ENCODE peak calls at places on chromosome 2, in eight cellular contexts. N is stimulated activated CD4-positive, alpha-beta T cell treated with anti-CD3 and anti-CD28 coated beads, TNF-alpha, amount 100 ng/mL, for 1 hour; D is activated CD8-positive, alpha-beta memory T cell treated with anti-CD3 and anti-CD28 coated beads, Interleukin-2, amount 50 U/mL, for 48 hours; K is lung; X is naive thymus-derived CD8-positive, alpha-beta T cell; M is GM10248; L is SK-N-DZ; I is aorta. R is an unnamed sample.

GRCh38 chr2:17627434-17627833 is 86.9 kb downstream of the VSNL1 start:
- DNase-seq in L (no peak), M (no peak), N (no peak), K (no peak), I (no peak), D (no peak), X (no peak), R (no peak)

GRCh38 chr2:217218269-217219140 is 358.6 kb upstream of the TNP1 start:
- DNase-seq in D (no peak), N (no peak), L (peak), K (no peak), M (peak), X (no peak), I (peak), R (no peak)

GRCh38 chr2:50751255-50752069 is 280.5 kb downstream of the NRXN1 start:
- DNase-seq in X (no peak), L (no peak), N (no peak), D (no peak), M (no peak), I (no peak), K (no peak), R (no peak)

GRCh38 chr2:119178811-119179601 is 20.5 kb upstream of the C1QL2 start:
- DNase-seq in N (no peak), M (no peak), K (peak), I (peak), X (no peak), D (no peak), L (no peak), R (no peak)

GRCh38 chr2:161070693-161071479 is 89.3 kb upstream of the TANK start:
- DNase-seq in X (no peak), I (no peak), D (no peak), L (no peak), N (no peak), M (no peak), K (no peak), R (no peak)

GRCh38 chr2:46732127-46732526 is 183.5 kb downstream of the MCFD2 start:
- DNase-seq in D (no peak), K (no peak), N (no peak), I (no peak), M (no peak), X (no peak), L (no peak), R (no peak)

GRCh38 chr2:28631514-28632206 is 120.0 kb upstream of the PPP1CB start:
- DNase-seq in K (no peak), L (no peak), D (no peak), N (no peak), I (no peak), X (no peak), M (no peak), R (no peak)

GRCh38 chr2:18619091-18619490 is 29.7 kb upstream of the NT5C1B start:
- DNase-seq in X (no peak), M (no peak), N (no peak), L (no peak), D (no peak), I (no peak), K (no peak), R (no peak)

GRCh38 chr2:234446404-234447076 is 50.3 kb downstream of the ARL4C start:
- DNase-seq in L (no peak), K (peak), N (peak), M (peak), X (peak), I (peak), D (peak), R (peak)

GRCh38 chr2:162403884-162404283 is 60.0 kb downstream of the GCA start:
- DNase-seq in K (no peak), N (no peak), X (no peak), M (no peak), D (no peak), I (no peak), L (no peak), R (no peak)

GRCh38 chr2:233100192-233100998 is 40.3 kb downstream of the INPP5D start:
- DNase-seq in N (no peak), I (no peak), L (no peak), M (peak), K (no peak), X (peak), D (peak), R (no peak)

GRCh38 chr2:241547781-241548450 is 10.6 kb upstream of the BOK start:
- DNase-seq in L (no peak), X (no peak), M (no peak), K (no peak), N (no peak), D (no peak), I (no peak), R (no peak)

GRCh38 chr2:144402282-144402681 is 117.6 kb downstream of the ZEB2 start:
- DNase-seq in D (no peak), K (peak), L (no peak), X (no peak), N (no peak), M (no peak), I (no peak), R (no peak)

GRCh38 chr2:191421950-191422349 is 176.7 kb downstream of the MYO1B start:
- DNase-seq in X (no peak), I (no peak), D (no peak), M (no peak), N (no peak), L (no peak), K (no peak), R (no peak)

GRCh38 chr2:11647834-11648600 is 22.0 kb downstream of the NTSR2 start:
- DNase-seq in L (no peak), D (no peak), K (no peak), N (no peak), X (no peak), M (no peak), I (no peak), R (no peak)

GRCh38 chr2:26785431-26786206 is at the start of gene CENPA:
- DNase-seq in L (peak), X (peak), K (peak), M (peak), D (peak), I (peak), N (peak), R (peak)

GRCh38 chr2:212708346-212708745 is 169.7 kb upstream of the ERBB4 start:
- DNase-seq in D (no peak), I (no peak), X (no peak), M (no peak), L (no peak), K (no peak), N (no peak), R (no peak)